ENCODE peak calls at places on chromosomes 12 and 14, in eight cellular contexts. Y, N, F, U, D, X, G and C are unnamed samples. For H3K27me3, the result is how much of the 10 kb centered on the place peaks cover.

GRCh38 chr12:89999699-90000505 is 291.3 kb upstream of the ATP2B1 start:
- DNase-seq in N (no peak), X (no peak), G (no peak), F (no peak), U (no peak), D (no peak), Y (peak), C (peak)

GRCh38 chr14:51386983-51387730 is 147.1 kb downstream of the TMX1 start:
- DNase-seq in U (no peak), F (no peak), Y (peak), N (no peak), X (no peak), G (no peak), D (no peak), C (no peak)

GRCh38 chr14:104924421-104925213 is at the start of gene PLD4:
- DNase-seq in N (no peak), Y (no peak), X (no peak), F (no peak), G (no peak), U (no peak), D (no peak), C (no peak)

GRCh38 chr14:77988096-77988870 is 181.9 kb upstream of the NRXN3 start:
- DNase-seq in U (no peak), X (no peak), F (no peak), N (no peak), D (no peak), Y (no peak), G (no peak), C (peak)

GRCh38 chr14:89977668-89978067 is 21.9 kb downstream of the TDP1 start:
- DNase-seq in F (no peak), U (no peak), Y (no peak), D (no peak), X (no peak), N (no peak), G (no peak), C (no peak)

GRCh38 chr12:72510772-72511171 is 238.6 kb downstream of the TRHDE start:
- DNase-seq in G (no peak), D (no peak), F (no peak), X (no peak), N (no peak), U (no peak), Y (no peak), C (no peak)

GRCh38 chr12:63844391-63845341 is at the start of gene SRGAP1:
- DNase-seq in N (peak), Y (peak), X (peak), D (peak), U (peak), F (peak), G (no peak), C (peak)

GRCh38 chr12:2652401-2653081 is 142.2 kb upstream of the FKBP4 start:
- DNase-seq in G (no peak), D (peak), F (no peak), Y (no peak), N (peak), U (no peak), X (no peak), C (no peak)

GRCh38 chr12:45125997-45126396 is 75.1 kb upstream of the DBX2 start:
- DNase-seq in D (no peak), F (peak), X (no peak), N (no peak), G (peak), Y (no peak), U (peak), C (no peak)

GRCh38 chr12:2179953-2180736 is 127.4 kb downstream of the CACNA1C start:
- DNase-seq in D (no peak), X (no peak), U (peak), Y (peak), F (peak), G (no peak), N (no peak), C (peak)

GRCh38 chr14:75711796-75712211 is 50.8 kb downstream of the TTLL5 start:
- DNase-seq in Y (peak), F (peak), N (no peak), D (no peak), G (peak), U (peak), X (peak), C (peak)

GRCh38 chr12:109191621-109192250 is 75.3 kb downstream of the ACACB start:
- DNase-seq in D (no peak), N (no peak), Y (peak), X (no peak), G (peak), F (peak), U (peak), C (no peak)

GRCh38 chr12:75478395-75478794 is 2.2 kb upstream of the GLIPR1 start:
- DNase-seq in X (no peak), N (no peak), U (peak), D (no peak), G (no peak), Y (peak), F (no peak), C (peak)

GRCh38 chr12:65525501-65526141 is 247.1 kb downstream of the MSRB3 start:
- DNase-seq in X (no peak), D (no peak), N (no peak), Y (peak), G (no peak), U (peak), F (peak), C (peak)

GRCh38 chr14:90599748-90600507 is 203.1 kb downstream of the CALM1 start:
- DNase-seq in G (peak), X (peak), D (no peak), Y (peak), U (peak), F (peak), N (no peak), C (no peak)

GRCh38 chr12:45130881-45131281 is 80.0 kb upstream of the DBX2 start:
- DNase-seq in N (peak), Y (peak), G (peak), X (peak), U (peak), F (peak), D (peak), C (peak)

GRCh38 chr12:120474092-120474960 is 4.8 kb upstream of the SRSF9 start:
- DNase-seq in Y (peak), F (peak), X (no peak), N (peak), U (peak), G (peak), D (peak), C (peak)

GRCh38 chr12:64669270-64669842 is 59.1 kb downstream of the RASSF3 start:
- DNase-seq in X (peak), D (no peak), F (peak), U (peak), N (peak), Y (no peak), G (no peak), C (no peak)

GRCh38 chr14:72726444-72726843 is 167.5 kb downstream of the DPF3 start:
- DNase-seq in D (no peak), Y (no peak), F (no peak), G (no peak), X (no peak), U (no peak), N (no peak), C (no peak)

GRCh38 chr12:89775336-89776005 is 66.8 kb upstream of the ATP2B1 start:
- DNase-seq in U (peak), F (peak), D (no peak), G (peak), X (no peak), N (no peak), Y (no peak), C (peak)

GRCh38 chr12:6533653-6534157 is 612 bp upstream of the GAPDH start:
- DNase-seq in N (peak), U (no peak), F (peak), G (peak), D (peak), X (peak), Y (peak), C (peak)

GRCh38 chr12:3172124-3173007 is 95.2 kb downstream of the TSPAN9 start:
- DNase-seq in X (no peak), F (no peak), D (no peak), G (no peak), Y (no peak), U (no peak), N (peak), C (no peak)

GRCh38 chr12:48750215-48750614 is 33.7 kb upstream of the CCNT1 start:
- DNase-seq in N (no peak), D (no peak), F (peak), G (no peak), U (peak), Y (peak), X (no peak), C (no peak)

DNA sequence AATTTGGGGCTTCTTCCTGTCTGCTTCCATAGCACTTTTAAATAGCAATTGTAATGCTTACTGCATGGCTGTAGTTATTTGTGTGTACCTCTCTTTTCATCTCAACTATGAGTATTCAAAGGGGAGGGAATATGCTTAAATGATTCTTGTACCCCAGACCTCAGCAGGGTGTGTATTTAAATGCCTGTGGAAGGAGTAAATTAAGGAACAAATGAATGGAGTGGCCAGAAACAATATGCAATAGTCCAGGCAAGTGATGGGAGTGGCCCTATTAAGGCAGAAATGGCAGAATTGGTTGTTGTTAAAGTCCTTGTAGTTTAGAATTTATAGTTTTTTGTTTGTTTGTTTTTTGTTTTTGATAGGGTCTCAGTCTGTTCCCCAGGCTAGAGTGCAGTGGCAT is 1.5 kb downstream of the RAD51B start:
- DNase-seq in N (no peak), F (no peak), D (no peak), X (no peak), G (no peak), Y (no peak), U (no peak), C (no peak)
- H2AFZ ChIP-seq in N (peak), F (peak), D (peak), X (peak), G (no peak), Y (peak), U (peak), C (no peak)

DNA sequence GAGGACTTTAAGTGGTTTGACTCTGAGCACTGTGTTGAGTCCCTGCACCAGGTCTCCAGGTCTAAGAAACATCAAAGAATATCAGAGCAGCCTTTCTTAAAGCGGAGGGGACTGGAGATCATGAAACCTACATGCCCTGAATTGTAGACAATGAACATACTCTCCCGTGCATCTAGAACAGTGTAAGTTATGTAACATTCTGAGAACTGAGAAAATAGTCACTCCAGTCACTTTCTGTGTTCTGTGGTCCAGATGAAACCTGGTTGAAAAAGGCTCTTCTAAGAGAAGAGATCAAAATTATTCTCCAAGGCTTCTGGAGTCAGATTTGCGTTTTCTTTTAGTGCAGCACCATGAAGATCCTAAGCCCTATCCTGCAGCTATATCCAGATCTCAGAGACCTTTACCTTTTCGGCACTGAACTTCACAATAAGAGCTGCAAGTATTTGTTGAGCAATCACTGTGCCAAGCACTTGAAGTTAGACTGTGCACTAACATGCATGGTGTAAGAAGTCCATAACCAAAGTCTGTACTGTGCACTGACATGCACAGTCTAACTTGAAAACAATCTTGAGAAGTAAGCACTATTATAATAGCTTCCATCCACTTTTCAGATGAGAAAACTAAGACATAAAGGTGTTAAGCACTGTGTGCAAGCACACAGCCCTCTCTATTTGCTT is 65.6 kb upstream of the TMEM263 start:
- DNase-seq in N (no peak), U (no peak), G (no peak), D (no peak), F (no peak), X (no peak), Y (no peak), C (no peak)
- H3K27me3 ChIP-seq in N (under half), U (under half), G (under half), D (under half), F (under half), X (under half), Y (under half), C (under half)

GRCh38 chr14:98941481-98941880 is 330.5 kb downstream of the BCL11B start:
- DNase-seq in U (no peak), F (no peak), X (no peak), D (no peak), N (no peak), G (no peak), Y (no peak), C (no peak)
- H2AFZ ChIP-seq in U (no peak), F (no peak), X (no peak), D (no peak), N (no peak), G (no peak), Y (no peak), C (no peak)

GRCh38 chr12:29131539-29131938 is 17.5 kb upstream of the FAR2 start:
- DNase-seq in Y (peak), D (no peak), N (no peak), X (no peak), G (no peak), U (no peak), F (peak), C (no peak)
- H3K27me3 ChIP-seq in Y (under half), D (under half), N (under half), X (under half), G (under half), U (under half), F (under half), C (under half)

GRCh38 chr14:103361868-103362267 is 23.3 kb upstream of the MARK3 start:
- DNase-seq in F (peak), X (peak), D (no peak), N (no peak), Y (peak), U (peak), G (peak), C (peak)
- H2AFZ ChIP-seq in F (peak), X (no peak), D (no peak), N (no peak), Y (peak), U (no peak), G (peak), C (peak)

GRCh38 chr14:28765907-28766504 is 581 bp upstream of the FOXG1 start:
- DNase-seq in N (peak), D (peak), Y (peak), X (no peak), G (no peak), F (no peak), U (no peak), C (no peak)
- H3K27me3 ChIP-seq in N (half or more), D (under half), Y (half or more), X (under half), G (under half), F (half or more), U (half or more), C (half or more)

GRCh38 chr14:95156765-95157194 is 549 bp downstream of the DICER1 start:
- DNase-seq in F (peak), D (no peak), Y (peak), X (peak), N (no peak), G (no peak), U (peak), C (peak)
- H2AFZ ChIP-seq in F (peak), D (peak), Y (peak), X (no peak), N (peak), G (peak), U (peak), C (peak)

DNA sequence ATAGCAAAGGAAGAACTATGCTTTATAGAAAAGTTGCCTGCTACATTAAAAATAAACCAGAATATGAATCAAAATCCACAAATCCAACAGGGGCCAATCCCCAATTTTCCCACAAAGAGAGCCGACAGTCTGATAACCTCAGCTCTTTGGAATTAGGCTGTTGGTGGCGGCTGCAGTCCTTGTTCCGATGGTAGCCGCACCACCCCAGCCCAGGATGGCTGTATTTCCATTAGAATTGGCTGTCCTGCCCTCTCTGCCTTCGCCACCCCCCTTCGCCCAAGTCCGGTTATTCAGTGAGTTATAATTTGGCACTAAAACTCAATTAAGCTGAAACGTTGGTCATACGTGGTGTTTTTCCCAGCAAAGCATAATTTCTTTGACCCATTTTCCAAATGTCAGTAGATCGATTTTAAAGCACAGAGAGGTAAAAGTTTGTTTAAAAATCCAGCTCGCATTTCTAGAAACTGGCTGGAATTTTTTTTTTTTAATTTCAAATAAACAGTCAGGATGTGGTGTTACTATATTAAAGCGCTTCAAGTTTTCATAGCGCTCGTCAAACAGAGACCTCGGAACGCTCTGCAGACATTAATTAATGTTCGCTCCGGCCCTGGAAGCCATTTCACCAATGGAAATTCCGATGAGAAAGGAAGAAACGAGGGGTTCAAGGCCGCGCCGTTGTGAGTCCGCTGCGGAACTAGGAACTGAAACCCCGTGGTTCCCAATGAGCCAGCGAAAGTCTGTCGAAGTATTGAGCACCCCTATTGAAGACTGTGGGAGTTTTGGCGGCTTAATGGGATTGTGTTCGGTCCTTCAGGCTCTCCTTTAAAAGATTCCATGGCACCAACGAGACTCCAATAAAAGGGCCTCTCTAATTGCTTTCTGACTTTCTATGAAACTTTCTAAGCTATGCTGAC is 104.8 kb upstream of the DIO3 start:
- DNase-seq in U (no peak), D (no peak), X (no peak), F (no peak), N (no peak), Y (no peak), G (no peak), C (no peak)
- H3K27me3 ChIP-seq in U (under half), D (under half), X (under half), F (under half), N (under half), Y (half or more), G (under half), C (half or more)